ENCODE peak calls at places on chromosomes 7 and 10, in eight cellular contexts. R, Q, J, A, K, V, F and H are unnamed samples. For H3K4me1, the result is how much of the 10 kb centered on the place peaks cover.

GRCh38 chr7:85103352-85103751 is 83.5 kb downstream of the SEMA3D start:
- DNase-seq in R (peak), F (no peak), Q (no peak), K (no peak), J (no peak), V (no peak), A (no peak), H (no peak)

GRCh38 chr7:140417456-140418155 is 13.7 kb downstream of the RAB19 start:
- DNase-seq in R (no peak), V (no peak), A (no peak), J (no peak), Q (no peak), F (no peak), K (no peak), H (no peak)

GRCh38 chr10:15209827-15210509 is 41.5 kb upstream of the NMT2 start:
- DNase-seq in F (peak), J (peak), R (peak), A (peak), Q (peak), V (peak), K (peak), H (peak)

GRCh38 chr10:130357226-130357625 is 221.0 kb downstream of the GLRX3 start:
- DNase-seq in V (no peak), R (no peak), A (no peak), F (no peak), Q (peak), J (no peak), K (no peak), H (no peak)

GRCh38 chr7:137096607-137097006 is 228.2 kb downstream of the CHRM2 start:
- DNase-seq in Q (no peak), K (no peak), V (peak), A (no peak), J (no peak), F (no peak), R (no peak), H (no peak)

GRCh38 chr7:108363659-108364058 is 92.6 kb downstream of the NRCAM start:
- DNase-seq in K (no peak), Q (no peak), A (no peak), R (no peak), V (no peak), J (no peak), F (no peak), H (no peak)

GRCh38 chr10:102718220-102718619 is 3.8 kb downstream of the SFXN2 start:
- DNase-seq in Q (peak), J (no peak), R (no peak), F (no peak), K (no peak), A (peak), V (peak), H (no peak)

GRCh38 chr10:34047389-34047788 is 712.9 kb upstream of the NRP1 start:
- DNase-seq in F (no peak), V (no peak), Q (no peak), J (no peak), K (no peak), R (no peak), A (no peak), H (no peak)

GRCh38 chr10:124703778-124704427 is 40.3 kb downstream of the FAM53B start:
- DNase-seq in J (no peak), R (peak), K (peak), Q (no peak), V (no peak), F (no peak), A (no peak), H (no peak)

GRCh38 chr10:58854811-58855210 is 321.6 kb upstream of the PHYHIPL start:
- DNase-seq in K (no peak), R (no peak), J (no peak), A (no peak), V (no peak), Q (no peak), F (no peak), H (no peak)

GRCh38 chr10:109429956-109430760 is 493.2 kb downstream of the XPNPEP1 start:
- DNase-seq in V (peak), Q (no peak), K (no peak), F (no peak), A (no peak), R (no peak), J (no peak), H (no peak)

GRCh38 chr10:71982269-71983178 is 18.3 kb downstream of the CHST3 start:
- DNase-seq in J (no peak), K (no peak), V (no peak), R (no peak), F (no peak), A (no peak), Q (no peak), H (no peak)

DNA sequence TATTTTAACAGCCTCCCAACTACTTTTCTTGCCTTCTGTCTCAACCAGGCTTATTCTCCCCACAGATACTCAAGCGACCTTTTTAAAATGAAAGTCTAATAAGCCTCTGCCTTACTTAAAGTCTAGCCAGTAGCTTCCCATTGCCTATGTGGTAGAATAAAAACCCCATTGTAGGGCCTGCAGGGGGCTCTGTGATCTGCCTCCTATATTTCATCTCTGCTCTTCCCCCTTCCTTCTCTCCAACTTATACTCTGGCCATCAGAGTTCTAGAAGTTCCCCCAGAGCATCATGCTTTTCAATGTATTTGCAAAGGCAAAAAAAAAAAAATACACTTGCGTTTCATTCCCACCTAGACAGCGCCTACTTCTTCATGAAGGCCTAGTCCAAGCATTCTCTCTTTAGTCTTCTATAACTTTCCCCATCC is 167.7 kb upstream of the ADO start:
- DNase-seq in V (peak), K (no peak), Q (no peak), F (no peak), J (no peak), A (peak), R (no peak), H (no peak)
- TF ChIP-seq CTCF in V (peak), K (no peak), Q (peak), F (peak), J (no peak), A (no peak), R (no peak), H (no peak)

GRCh38 chr10:93473161-93473560 is 9.0 kb downstream of the MYOF start:
- DNase-seq in Q (no peak), F (no peak), K (no peak), R (no peak), V (no peak), J (no peak), A (no peak), H (no peak)
- H3K4me1 ChIP-seq in Q (under half), F (under half), K (under half), R (under half), V (under half), J (under half), A (under half), H (under half)

GRCh38 chr10:21627331-21627730 is 93.3 kb downstream of the MLLT10 start:
- DNase-seq in J (no peak), Q (no peak), A (no peak), R (no peak), F (no peak), K (no peak), V (no peak), H (no peak)
- TF ChIP-seq CTCF in J (no peak), Q (no peak), A (no peak), R (no peak), F (no peak), K (no peak), V (no peak), H (no peak)

GRCh38 chr10:51934373-51934772 is 235.0 kb upstream of the CSTF2T start:
- DNase-seq in V (no peak), F (no peak), K (no peak), R (no peak), A (no peak), Q (no peak), J (no peak), H (no peak)
- H3K4me1 ChIP-seq in V (under half), F (under half), K (under half), R (under half), A (under half), Q (under half), J (under half), H (under half)

DNA sequence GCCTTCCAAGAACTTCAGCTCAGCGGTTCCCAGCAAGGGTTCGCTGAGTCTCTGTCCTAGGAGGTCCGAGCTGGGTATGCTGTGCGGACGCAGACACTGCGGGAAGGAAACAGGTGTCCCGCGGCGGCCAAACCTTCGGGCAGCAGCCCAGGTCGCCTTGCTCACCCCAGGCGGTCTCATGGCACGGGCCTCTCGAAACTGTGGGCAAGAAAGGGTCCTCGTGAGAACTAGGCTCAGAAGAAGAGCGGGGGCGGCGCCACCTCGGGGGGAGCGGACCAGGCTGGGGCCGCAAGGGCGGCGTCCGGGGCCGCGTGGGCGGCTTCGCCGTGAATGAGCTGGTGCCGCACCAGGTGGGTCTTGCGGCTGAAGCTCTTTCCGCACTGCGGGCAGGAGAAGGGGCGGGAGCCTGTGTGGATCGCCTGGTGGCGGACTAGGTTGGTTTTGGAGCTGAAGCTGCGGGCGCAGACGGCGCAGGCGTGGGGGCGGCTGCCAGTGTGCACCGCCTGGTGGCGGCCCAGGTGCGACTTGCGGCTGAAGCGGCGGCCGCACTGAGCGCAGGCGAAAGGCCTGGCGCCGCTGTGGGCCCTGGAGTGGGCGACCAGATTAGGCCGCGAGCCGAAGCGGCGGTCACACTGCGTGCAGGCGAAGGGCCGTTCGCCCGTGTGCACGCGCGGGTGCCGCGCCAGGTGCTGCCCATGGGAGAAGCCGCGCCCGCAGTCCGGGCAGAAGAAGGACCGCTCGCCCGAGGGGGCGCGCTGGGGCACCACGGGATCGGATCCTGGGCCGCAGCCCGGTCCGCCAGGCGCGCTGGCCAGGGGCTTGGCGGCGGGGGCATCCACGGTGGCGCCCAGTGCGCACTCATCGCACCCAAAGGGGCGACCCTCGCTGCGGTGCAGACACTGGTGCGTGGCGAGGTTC is 8.6 kb downstream of the ZNF467 start:
- DNase-seq in A (peak), Q (peak), F (no peak), V (no peak), R (no peak), K (no peak), J (no peak), H (no peak)
- TF ChIP-seq CTCF in A (peak), Q (peak), F (no peak), V (no peak), R (no peak), K (no peak), J (no peak), H (no peak)

DNA sequence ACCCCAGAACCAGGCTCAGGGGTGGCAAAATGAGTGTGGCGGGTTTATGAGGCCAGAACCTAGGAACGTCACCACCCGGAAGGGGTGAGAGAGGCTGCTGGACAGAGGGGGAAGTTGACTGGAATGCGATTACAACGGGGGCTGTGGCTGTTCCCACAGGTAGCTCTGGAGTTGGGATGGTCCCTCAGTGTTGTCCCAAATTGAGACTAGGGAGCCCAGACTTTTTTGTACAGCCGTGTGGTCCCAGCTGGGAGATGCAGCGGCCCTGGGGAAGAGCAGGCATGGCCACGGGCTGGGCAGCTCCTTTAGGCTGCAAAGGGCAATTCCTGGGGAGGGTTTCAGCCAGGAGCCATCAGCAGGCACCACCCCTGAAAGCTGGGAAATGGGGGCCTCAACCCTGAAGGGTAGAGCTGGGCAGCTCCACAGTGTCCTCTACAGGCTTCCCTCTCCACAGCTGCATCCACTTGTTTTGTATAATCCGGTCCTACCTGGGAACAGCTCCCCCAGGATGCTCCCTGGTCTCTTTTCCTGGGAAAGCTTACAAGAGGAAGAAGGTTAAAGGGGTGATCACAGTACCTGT is 11.0 kb upstream of the GDF10 start:
- DNase-seq in V (no peak), Q (no peak), R (no peak), J (no peak), A (no peak), F (no peak), K (no peak), H (no peak)
- H3K4me1 ChIP-seq in V (under half), Q (under half), R (under half), J (under half), A (under half), F (under half), K (under half), H (under half)

DNA sequence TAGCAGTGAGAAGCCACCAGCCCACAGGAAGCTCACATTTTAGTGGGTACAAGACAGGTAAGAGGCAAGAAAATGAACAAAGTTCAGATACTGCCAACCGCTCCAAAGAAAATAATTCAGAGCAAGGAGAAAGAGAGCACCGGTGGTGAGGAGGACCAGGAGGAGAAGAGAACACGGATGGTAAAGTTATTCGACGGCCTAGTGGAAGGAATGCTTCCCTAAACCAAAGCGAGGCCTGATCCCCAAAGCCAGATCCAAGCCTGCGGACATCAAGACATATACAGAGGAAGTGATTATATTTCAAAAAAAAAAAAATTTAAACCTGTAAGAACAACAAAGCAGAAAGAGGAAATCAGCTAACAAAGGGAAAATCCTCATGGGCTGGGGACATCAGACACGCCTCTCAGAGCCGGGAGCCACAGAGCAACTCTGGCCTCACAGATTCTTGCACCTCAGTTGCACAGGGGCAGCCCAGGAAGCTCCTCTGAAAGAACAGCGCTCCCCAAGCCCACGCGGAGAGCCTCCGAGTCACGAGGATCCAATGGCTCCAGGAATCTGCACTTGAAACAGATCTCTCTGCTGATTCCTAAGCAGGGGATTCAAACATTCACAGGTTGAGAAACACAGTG is 213.4 kb upstream of the MGMT start:
- DNase-seq in Q (no peak), V (no peak), R (no peak), J (no peak), A (peak), K (no peak), F (no peak), H (no peak)
- TF ChIP-seq CTCF in Q (peak), V (no peak), R (no peak), J (no peak), A (peak), K (no peak), F (no peak), H (no peak)

GRCh38 chr10:5818894-5819293 is 5.7 kb upstream of the GDI2 start:
- DNase-seq in A (no peak), Q (no peak), K (peak), J (no peak), R (no peak), V (no peak), F (no peak), H (no peak)
- H3K4me1 ChIP-seq in A (under half), Q (under half), K (under half), J (under half), R (under half), V (under half), F (under half), H (under half)

GRCh38 chr7:47335557-47336177 is 246.2 kb downstream of the TNS3 start:
- DNase-seq in R (no peak), J (no peak), F (no peak), V (no peak), A (no peak), K (peak), Q (peak), H (no peak)
- TF ChIP-seq CTCF in R (no peak), J (no peak), F (no peak), V (no peak), A (no peak), K (no peak), Q (no peak), H (no peak)

GRCh38 chr7:157927313-157927925 is 590.6 kb downstream of the DNAJB6 start:
- DNase-seq in F (no peak), J (no peak), A (no peak), Q (peak), K (no peak), V (no peak), R (no peak), H (no peak)

GRCh38 chr7:157929671-157930070 is 592.9 kb downstream of the DNAJB6 start:
- DNase-seq in A (no peak), F (no peak), K (no peak), Q (peak), R (no peak), V (no peak), J (no peak), H (no peak)

GRCh38 chr7:157928171-157928794 is 591.5 kb downstream of the DNAJB6 start:
- DNase-seq in J (no peak), F (no peak), R (no peak), Q (peak), K (no peak), V (no peak), A (no peak), H (no peak)

GRCh38 chr7:157930441-157930840 is 593.6 kb downstream of the DNAJB6 start:
- DNase-seq in A (no peak), J (no peak), R (no peak), V (no peak), Q (peak), F (no peak), K (no peak), H (no peak)

GRCh38 chr7:157928808-157929425 is 592.1 kb downstream of the DNAJB6 start:
- DNase-seq in Q (peak), J (no peak), F (no peak), R (no peak), A (no peak), K (no peak), V (no peak), H (no peak)
- H3K4me1 ChIP-seq in Q (under half), J (under half), F (under half), R (under half), A (under half), K (under half), V (under half), H (under half)